ENCODE peak calls at places on chromosomes 16 and 17, in eight cellular contexts. One of them, this sample, is unnamed.

GRCh38 chr17:40791116-40791515 is 8.6 kb downstream of the KRT28 start:
- DNase-seq in Caki2: no peak
- DNase-seq in esophagus squamous epithelium: no peak
- DNase-seq in retina: no peak
- DNase-seq in NCI-H1436: no peak
- DNase-seq in astrocyte of the spinal cord: no peak
- DNase-seq in iPS-NIHi11: no peak
- DNase-seq in foreskin fibroblast: no peak
- DNase-seq in this sample: no peak

GRCh38 chr16:49956915-49957314 is 68.1 kb upstream of the CNEP1R1 start:
- DNase-seq in foreskin fibroblast: no peak
- DNase-seq in retina: no peak
- DNase-seq in NCI-H1436: no peak
- DNase-seq in astrocyte of the spinal cord: no peak
- DNase-seq in esophagus squamous epithelium: no peak
- DNase-seq in iPS-NIHi11: no peak
- DNase-seq in Caki2: no peak
- DNase-seq in this sample: no peak

GRCh38 chr17:57195790-57196460 is 60.4 kb upstream of the MSI2 start:
- DNase-seq in Caki2: peak
- DNase-seq in foreskin fibroblast: peak
- DNase-seq in retina: no peak
- DNase-seq in esophagus squamous epithelium: no peak
- DNase-seq in NCI-H1436: no peak
- DNase-seq in iPS-NIHi11: no peak
- DNase-seq in astrocyte of the spinal cord: no peak
- DNase-seq in this sample: no peak

GRCh38 chr17:30450125-30451027 is 26.8 kb upstream of the GOSR1 start:
- DNase-seq in foreskin fibroblast: peak
- DNase-seq in NCI-H1436: no peak
- DNase-seq in esophagus squamous epithelium: no peak
- DNase-seq in astrocyte of the spinal cord: no peak
- DNase-seq in Caki2: peak
- DNase-seq in iPS-NIHi11: no peak
- DNase-seq in retina: no peak
- DNase-seq in this sample: no peak

GRCh38 chr17:65902831-65903549 is 288.9 kb downstream of the CEP112 start:
- DNase-seq in esophagus squamous epithelium: no peak
- DNase-seq in Caki2: no peak
- DNase-seq in foreskin fibroblast: no peak
- DNase-seq in NCI-H1436: no peak
- DNase-seq in retina: peak
- DNase-seq in iPS-NIHi11: peak
- DNase-seq in astrocyte of the spinal cord: peak
- DNase-seq in this sample: no peak

GRCh38 chr17:19237389-19238166 is 412 bp downstream of the EPN2 start:
- DNase-seq in retina: peak
- DNase-seq in foreskin fibroblast: no peak
- DNase-seq in NCI-H1436: peak
- DNase-seq in Caki2: peak
- DNase-seq in iPS-NIHi11: peak
- DNase-seq in astrocyte of the spinal cord: no peak
- DNase-seq in esophagus squamous epithelium: no peak
- DNase-seq in this sample: no peak

GRCh38 chr17:57609125-57609877 is 135.8 kb downstream of the CCDC182 start:
- DNase-seq in iPS-NIHi11: no peak
- DNase-seq in NCI-H1436: no peak
- DNase-seq in esophagus squamous epithelium: no peak
- DNase-seq in retina: no peak
- DNase-seq in astrocyte of the spinal cord: no peak
- DNase-seq in foreskin fibroblast: no peak
- DNase-seq in Caki2: no peak
- DNase-seq in this sample: no peak

GRCh38 chr16:53911506-53911905 is 207.6 kb downstream of the FTO start:
- DNase-seq in Caki2: no peak
- DNase-seq in astrocyte of the spinal cord: peak
- DNase-seq in esophagus squamous epithelium: no peak
- DNase-seq in iPS-NIHi11: no peak
- DNase-seq in retina: no peak
- DNase-seq in NCI-H1436: no peak
- DNase-seq in foreskin fibroblast: peak
- DNase-seq in this sample: no peak

GRCh38 chr17:78546476-78546875 is 30.7 kb downstream of the DNAH17 start:
- DNase-seq in iPS-NIHi11: no peak
- DNase-seq in foreskin fibroblast: no peak
- DNase-seq in esophagus squamous epithelium: no peak
- DNase-seq in astrocyte of the spinal cord: no peak
- DNase-seq in NCI-H1436: no peak
- DNase-seq in Caki2: no peak
- DNase-seq in retina: no peak
- DNase-seq in this sample: no peak

GRCh38 chr17:40548982-40549680 is 16.1 kb downstream of the CCR7 start:
- DNase-seq in NCI-H1436: peak
- DNase-seq in foreskin fibroblast: peak
- DNase-seq in astrocyte of the spinal cord: peak
- DNase-seq in Caki2: peak
- DNase-seq in retina: no peak
- DNase-seq in iPS-NIHi11: no peak
- DNase-seq in esophagus squamous epithelium: no peak
- DNase-seq in this sample: peak

GRCh38 chr16:17241264-17241835 is 229.4 kb downstream of the XYLT1 start:
- DNase-seq in iPS-NIHi11: no peak
- DNase-seq in NCI-H1436: no peak
- DNase-seq in retina: peak
- DNase-seq in Caki2: no peak
- DNase-seq in astrocyte of the spinal cord: no peak
- DNase-seq in esophagus squamous epithelium: no peak
- DNase-seq in foreskin fibroblast: no peak
- DNase-seq in this sample: no peak

GRCh38 chr17:13362341-13363122 is 239.2 kb downstream of the HS3ST3A1 start:
- DNase-seq in NCI-H1436: no peak
- DNase-seq in iPS-NIHi11: peak
- DNase-seq in foreskin fibroblast: peak
- DNase-seq in astrocyte of the spinal cord: peak
- DNase-seq in retina: no peak
- DNase-seq in esophagus squamous epithelium: no peak
- DNase-seq in Caki2: peak
- DNase-seq in this sample: no peak

GRCh38 chr17:73591278-73592078 is 52.8 kb downstream of the SDK2 start:
- DNase-seq in iPS-NIHi11: no peak
- DNase-seq in foreskin fibroblast: no peak
- DNase-seq in esophagus squamous epithelium: no peak
- DNase-seq in Caki2: no peak
- DNase-seq in retina: no peak
- DNase-seq in NCI-H1436: peak
- DNase-seq in astrocyte of the spinal cord: no peak
- DNase-seq in this sample: no peak

GRCh38 chr17:9386401-9386800 is 189.2 kb downstream of the STX8 start:
- DNase-seq in esophagus squamous epithelium: no peak
- DNase-seq in Caki2: peak
- DNase-seq in NCI-H1436: no peak
- DNase-seq in foreskin fibroblast: peak
- DNase-seq in astrocyte of the spinal cord: peak
- DNase-seq in iPS-NIHi11: no peak
- DNase-seq in retina: no peak
- DNase-seq in this sample: no peak

GRCh38 chr17:1710807-1711553 is 803 bp upstream of the TLCD2 start:
- DNase-seq in NCI-H1436: no peak
- DNase-seq in esophagus squamous epithelium: no peak
- DNase-seq in retina: no peak
- DNase-seq in foreskin fibroblast: peak
- DNase-seq in Caki2: no peak
- DNase-seq in astrocyte of the spinal cord: no peak
- DNase-seq in iPS-NIHi11: peak
- DNase-seq in this sample: no peak

GRCh38 chr16:78130083-78130608 is 30.7 kb downstream of the WWOX start:
- DNase-seq in Caki2: no peak
- DNase-seq in esophagus squamous epithelium: no peak
- DNase-seq in retina: no peak
- DNase-seq in foreskin fibroblast: no peak
- DNase-seq in iPS-NIHi11: no peak
- DNase-seq in astrocyte of the spinal cord: no peak
- DNase-seq in NCI-H1436: no peak
- DNase-seq in this sample: no peak

GRCh38 chr17:76920364-76921139 is 52.3 kb downstream of the MGAT5B start:
- DNase-seq in esophagus squamous epithelium: no peak
- DNase-seq in astrocyte of the spinal cord: no peak
- DNase-seq in iPS-NIHi11: no peak
- DNase-seq in NCI-H1436: no peak
- DNase-seq in Caki2: no peak
- DNase-seq in foreskin fibroblast: no peak
- DNase-seq in retina: no peak
- DNase-seq in this sample: no peak

GRCh38 chr17:77427471-77427991 is 286.8 kb downstream of the SEC14L1 start:
- DNase-seq in esophagus squamous epithelium: no peak
- DNase-seq in iPS-NIHi11: peak
- DNase-seq in foreskin fibroblast: peak
- DNase-seq in retina: no peak
- DNase-seq in astrocyte of the spinal cord: peak
- DNase-seq in NCI-H1436: no peak
- DNase-seq in Caki2: peak
- DNase-seq in this sample: no peak

GRCh38 chr17:69405096-69405495 is 9.4 kb upstream of the MAP2K6 start:
- DNase-seq in astrocyte of the spinal cord: no peak
- DNase-seq in foreskin fibroblast: no peak
- DNase-seq in NCI-H1436: no peak
- DNase-seq in esophagus squamous epithelium: no peak
- DNase-seq in Caki2: no peak
- DNase-seq in retina: no peak
- DNase-seq in iPS-NIHi11: no peak
- DNase-seq in this sample: no peak

GRCh38 chr16:49528564-49529150 is 155.1 kb downstream of the C16orf78 start:
- DNase-seq in astrocyte of the spinal cord: no peak
- DNase-seq in retina: peak
- DNase-seq in NCI-H1436: no peak
- DNase-seq in iPS-NIHi11: no peak
- DNase-seq in Caki2: no peak
- DNase-seq in esophagus squamous epithelium: no peak
- DNase-seq in foreskin fibroblast: no peak
- DNase-seq in this sample: no peak

GRCh38 chr16:81003610-81004460 is 2.9 kb downstream of the CMC2 start:
- DNase-seq in retina: no peak
- DNase-seq in astrocyte of the spinal cord: no peak
- DNase-seq in esophagus squamous epithelium: no peak
- DNase-seq in foreskin fibroblast: no peak
- DNase-seq in iPS-NIHi11: no peak
- DNase-seq in NCI-H1436: no peak
- DNase-seq in Caki2: no peak
- DNase-seq in this sample: no peak

GRCh38 chr16:63983401-63983800 is 1138.5 kb downstream of the CDH11 start:
- DNase-seq in foreskin fibroblast: no peak
- DNase-seq in iPS-NIHi11: peak
- DNase-seq in Caki2: no peak
- DNase-seq in esophagus squamous epithelium: no peak
- DNase-seq in astrocyte of the spinal cord: no peak
- DNase-seq in retina: no peak
- DNase-seq in NCI-H1436: no peak
- DNase-seq in this sample: peak

GRCh38 chr16:14448874-14449273 is 181.2 kb downstream of the PARN start:
- DNase-seq in astrocyte of the spinal cord: no peak
- DNase-seq in Caki2: no peak
- DNase-seq in foreskin fibroblast: no peak
- DNase-seq in iPS-NIHi11: no peak
- DNase-seq in retina: no peak
- DNase-seq in esophagus squamous epithelium: no peak
- DNase-seq in NCI-H1436: no peak
- DNase-seq in this sample: no peak

GRCh38 chr17:79695293-79696158 is 35.2 kb upstream of the ENPP7 start:
- DNase-seq in esophagus squamous epithelium: no peak
- DNase-seq in iPS-NIHi11: no peak
- DNase-seq in Caki2: peak
- DNase-seq in retina: no peak
- DNase-seq in astrocyte of the spinal cord: peak
- DNase-seq in foreskin fibroblast: peak
- DNase-seq in NCI-H1436: no peak
- DNase-seq in this sample: no peak

GRCh38 chr17:45284176-45285140 is 22.6 kb upstream of the SPATA32 start:
- DNase-seq in retina: no peak
- DNase-seq in esophagus squamous epithelium: no peak
- DNase-seq in astrocyte of the spinal cord: no peak
- DNase-seq in iPS-NIHi11: no peak
- DNase-seq in foreskin fibroblast: no peak
- DNase-seq in Caki2: no peak
- DNase-seq in NCI-H1436: no peak
- DNase-seq in this sample: no peak

GRCh38 chr17:67400193-67400592 is 23.1 kb downstream of the PITPNC1 start:
- DNase-seq in Caki2: no peak
- DNase-seq in foreskin fibroblast: peak
- DNase-seq in NCI-H1436: no peak
- DNase-seq in retina: no peak
- DNase-seq in astrocyte of the spinal cord: peak
- DNase-seq in iPS-NIHi11: no peak
- DNase-seq in esophagus squamous epithelium: no peak
- DNase-seq in this sample: no peak

GRCh38 chr16:57167951-57168350 is 17.9 kb downstream of the PSME3IP1 start:
- DNase-seq in retina: no peak
- DNase-seq in astrocyte of the spinal cord: peak
- DNase-seq in NCI-H1436: peak
- DNase-seq in foreskin fibroblast: peak
- DNase-seq in Caki2: peak
- DNase-seq in iPS-NIHi11: no peak
- DNase-seq in esophagus squamous epithelium: no peak
- DNase-seq in this sample: peak

GRCh38 chr16:69712914-69713581 is 13.3 kb downstream of the NQO1 start:
- DNase-seq in astrocyte of the spinal cord: no peak
- DNase-seq in NCI-H1436: no peak
- DNase-seq in iPS-NIHi11: no peak
- DNase-seq in foreskin fibroblast: no peak
- DNase-seq in retina: no peak
- DNase-seq in Caki2: no peak
- DNase-seq in esophagus squamous epithelium: no peak
- DNase-seq in this sample: no peak

GRCh38 chr16:50152386-50152806 is 710 bp upstream of the TENT4B start:
- DNase-seq in retina: no peak
- DNase-seq in foreskin fibroblast: peak
- DNase-seq in Caki2: no peak
- DNase-seq in astrocyte of the spinal cord: peak
- DNase-seq in NCI-H1436: no peak
- DNase-seq in esophagus squamous epithelium: no peak
- DNase-seq in iPS-NIHi11: no peak
- DNase-seq in this sample: no peak

This sample was measured in DMS79.